ENCODE peak calls at places on chromosome 5, in eight cellular contexts. V is ascending aorta, Y is heart left ventricle, P is heart right ventricle, R is GM23338, W is cardiac fibroblast, G is transverse colon, E is brain microvascular endothelial cell. D is an unnamed sample.

GRCh38 chr5:91794856-91795548 is 411.9 kb upstream of the ARRDC3 start:
- DNase-seq in G (no peak), E (peak), V (no peak), Y (no peak), P (no peak), R (no peak), W (peak), D (no peak)

GRCh38 chr5:72441861-72442540 is 65.2 kb downstream of the ZNF366 start:
- DNase-seq in P (no peak), E (peak), Y (no peak), V (peak), R (no peak), G (no peak), W (peak), D (no peak)

GRCh38 chr5:158940977-158941376 is 158.7 kb downstream of the EBF1 start:
- DNase-seq in P (no peak), V (no peak), R (no peak), E (no peak), Y (no peak), W (no peak), G (no peak), D (no peak)

GRCh38 chr5:54742417-54742889 is 224.9 kb downstream of the SNX18 start:
- DNase-seq in W (peak), Y (peak), G (peak), R (peak), P (peak), E (no peak), V (no peak), D (peak)

GRCh38 chr5:7392401-7393024 is 3.4 kb upstream of the ADCY2 start:
- DNase-seq in R (peak), E (no peak), W (peak), Y (no peak), G (no peak), P (no peak), V (no peak), D (no peak)

GRCh38 chr5:81631124-81631523 is 119.8 kb downstream of the SSBP2 start:
- DNase-seq in P (no peak), R (no peak), V (no peak), W (no peak), Y (no peak), E (no peak), G (peak), D (no peak)

GRCh38 chr5:65076251-65076869 is 307.6 kb downstream of the CWC27 start:
- DNase-seq in R (peak), E (peak), P (peak), G (peak), Y (peak), W (peak), V (peak), D (peak)

GRCh38 chr5:141382469-141383294 is at the start of gene PCDHGA7:
- DNase-seq in G (no peak), E (peak), P (no peak), V (no peak), Y (no peak), W (peak), R (no peak), D (no peak)

GRCh38 chr5:179734536-179735164 is 2.0 kb downstream of the MAML1 start:
- DNase-seq in G (no peak), P (no peak), V (peak), W (no peak), E (no peak), R (no peak), Y (no peak), D (no peak)

GRCh38 chr5:42944989-42945388 is 95.1 kb downstream of the ANXA2R start:
- DNase-seq in E (peak), Y (no peak), V (no peak), R (no peak), P (no peak), G (no peak), W (peak), D (no peak)

GRCh38 chr5:159106193-159106568 is 6.5 kb upstream of the EBF1 start:
- DNase-seq in W (no peak), Y (no peak), V (no peak), E (no peak), G (no peak), R (no peak), P (no peak), D (no peak)

GRCh38 chr5:103218164-103218563 is 40.4 kb upstream of the MACIR start:
- DNase-seq in E (peak), V (no peak), Y (no peak), R (no peak), P (no peak), W (peak), G (no peak), D (no peak)

GRCh38 chr5:22293147-22293546 is 560.0 kb downstream of the CDH12 start:
- DNase-seq in G (no peak), V (no peak), P (no peak), W (no peak), E (no peak), R (no peak), Y (no peak), D (no peak)

GRCh38 chr5:10485897-10486296 is 44.2 kb downstream of the ROPN1L start:
- DNase-seq in Y (no peak), E (no peak), P (no peak), R (no peak), V (no peak), W (no peak), G (no peak), D (no peak)

GRCh38 chr5:168611163-168611562 is 32.0 kb upstream of the PANK3 start:
- DNase-seq in V (no peak), R (peak), W (peak), P (no peak), G (no peak), Y (no peak), E (peak), D (no peak)

GRCh38 chr5:72938206-72938605 is 17.6 kb upstream of the FCHO2 start:
- DNase-seq in R (no peak), Y (no peak), P (peak), E (no peak), G (no peak), W (peak), V (no peak), D (no peak)

GRCh38 chr5:162721125-162721524 is 653.6 kb downstream of the GABRG2 start:
- DNase-seq in Y (no peak), P (no peak), R (no peak), G (no peak), E (no peak), W (no peak), V (no peak), D (no peak)

GRCh38 chr5:102433473-102433872 is 65.3 kb downstream of the SLCO6A1 start:
- DNase-seq in Y (no peak), W (no peak), V (no peak), G (no peak), P (no peak), E (no peak), R (no peak), D (no peak)

GRCh38 chr5:76953551-76954382 is 922 bp downstream of the CRHBP start:
- DNase-seq in W (peak), E (no peak), R (peak), G (no peak), P (no peak), V (no peak), Y (no peak), D (no peak)

GRCh38 chr5:109689740-109690455 is at the start of gene MAN2A1:
- DNase-seq in Y (peak), R (peak), W (peak), V (peak), E (peak), P (peak), G (peak), D (peak)

GRCh38 chr5:127922603-127923002 is 161.0 kb upstream of the SLC12A2 start:
- DNase-seq in V (no peak), R (no peak), G (no peak), P (no peak), E (no peak), Y (no peak), W (no peak), D (no peak)

GRCh38 chr5:98109561-98110006 is 663.9 kb upstream of the RGMB start:
- DNase-seq in W (peak), Y (no peak), R (no peak), G (no peak), E (peak), P (no peak), V (no peak), D (no peak)

GRCh38 chr5:178293400-178293799 is 60.8 kb upstream of the PHYKPL start:
- DNase-seq in W (no peak), P (no peak), Y (no peak), G (no peak), V (no peak), R (no peak), E (no peak), D (no peak)

GRCh38 chr5:137933491-137933911 is 44.2 kb downstream of the PKD2L2 start:
- DNase-seq in V (no peak), E (no peak), R (no peak), Y (no peak), G (no peak), P (no peak), W (peak), D (no peak)

GRCh38 chr5:28516657-28517175 is 1478.3 kb upstream of the CDH9 start:
- DNase-seq in Y (no peak), E (peak), P (no peak), W (no peak), V (no peak), R (no peak), G (no peak), D (no peak)

GRCh38 chr5:170225326-170226137 is 7.3 kb upstream of the C5orf58 start:
- DNase-seq in W (peak), P (peak), R (peak), G (peak), E (peak), V (peak), Y (peak), D (peak)

GRCh38 chr5:135468086-135468485 is 15.9 kb upstream of the TIFAB start:
- DNase-seq in V (no peak), W (no peak), P (no peak), Y (no peak), E (no peak), R (no peak), G (no peak), D (no peak)

GRCh38 chr5:150078802-150079654 is 7.3 kb downstream of the CSF1R start:
- DNase-seq in V (peak), R (no peak), Y (no peak), G (no peak), E (no peak), P (no peak), W (no peak), D (no peak)

GRCh38 chr5:39203951-39204350 is 15.4 kb downstream of the FYB1 start:
- DNase-seq in P (no peak), W (no peak), E (no peak), R (no peak), Y (no peak), V (no peak), G (no peak), D (no peak)

GRCh38 chr5:111223790-111224560 is at the start of gene CAMK4:
- DNase-seq in W (peak), P (peak), V (peak), Y (peak), R (peak), E (peak), G (peak), D (peak)

GRCh38 chr5:159047081-159047480 is 52.6 kb downstream of the EBF1 start:
- DNase-seq in W (peak), R (no peak), V (no peak), G (no peak), P (no peak), Y (no peak), E (peak), D (no peak)

GRCh38 chr5:179258001-179258921 is 87.0 kb downstream of the ADAMTS2 start:
- DNase-seq in V (peak), R (no peak), G (peak), W (no peak), Y (peak), P (no peak), E (no peak), D (no peak)

GRCh38 chr5:2741946-2742345 is 9.5 kb downstream of the IRX2 start:
- DNase-seq in E (no peak), R (no peak), G (no peak), V (no peak), W (no peak), P (no peak), Y (no peak), D (no peak)

GRCh38 chr5:169100735-169101075 is 200.2 kb downstream of the SLIT3 start:
- DNase-seq in G (no peak), V (peak), P (no peak), R (no peak), E (peak), Y (no peak), W (peak), D (no peak)

GRCh38 chr5:89930591-89931383 is 478.8 kb downstream of the CETN3 start:
- DNase-seq in P (no peak), Y (no peak), E (peak), G (no peak), W (peak), R (no peak), V (no peak), D (no peak)

GRCh38 chr5:169763437-169764301 is 126.6 kb downstream of the DOCK2 start:
- DNase-seq in G (no peak), R (no peak), Y (no peak), W (no peak), P (no peak), V (no peak), E (no peak), D (no peak)

DNA sequence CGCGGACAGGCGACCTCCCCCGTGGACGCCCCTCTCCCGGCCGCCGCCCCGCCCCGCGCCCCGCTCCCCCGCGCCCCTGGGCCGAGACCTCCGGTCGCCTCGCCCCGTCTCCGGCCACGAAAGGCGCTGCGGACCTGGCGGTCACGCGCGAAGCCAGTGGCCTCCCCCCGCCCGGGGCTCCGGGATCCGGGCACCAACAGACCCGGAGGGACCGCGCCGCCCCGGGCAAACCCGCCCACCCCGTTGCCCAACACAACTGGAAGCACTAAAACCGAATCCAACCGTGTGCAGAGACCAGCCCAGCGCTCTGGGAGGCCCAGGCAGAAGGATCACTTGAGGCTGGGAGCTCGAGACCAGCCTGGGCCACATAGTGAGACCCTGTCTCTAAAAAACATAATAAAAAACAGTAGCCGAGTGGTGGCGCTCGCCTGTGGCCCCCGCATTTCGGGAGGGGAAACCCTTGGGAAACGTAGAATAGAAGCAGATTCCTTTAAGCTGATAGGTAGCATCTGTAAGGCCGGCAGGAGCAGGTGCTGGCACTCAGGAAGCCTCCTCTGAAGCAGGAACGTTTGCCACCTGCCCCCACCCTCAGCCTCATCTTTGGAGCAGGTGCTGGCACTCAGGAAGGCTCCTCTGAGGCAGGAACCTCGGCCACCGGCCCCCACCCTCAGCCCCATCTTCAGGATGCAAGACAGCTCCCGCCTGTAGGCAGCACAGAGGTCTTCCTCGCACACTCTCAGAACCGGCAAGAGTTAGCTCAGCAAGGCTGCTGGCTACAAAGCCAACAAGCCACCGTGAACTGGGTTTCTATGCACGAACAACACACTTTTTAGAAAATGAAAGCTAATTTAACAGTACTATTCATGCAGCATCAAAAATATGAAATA is 4.6 kb upstream of the SLC9A3 start:
- DNase-seq in E (no peak), V (no peak), W (no peak), G (no peak), R (peak), P (no peak), Y (peak), D (no peak)
- H3K4me3 ChIP-seq in E (no peak), V (no peak), W (no peak), G (no peak), R (peak), P (no peak), Y (no peak), D (no peak)

GRCh38 chr5:157267766-157268480 is 2.0 kb downstream of the CYFIP2 start:
- DNase-seq in Y (peak), G (no peak), P (peak), V (no peak), R (no peak), W (no peak), E (no peak), D (no peak)
- TF ChIP-seq CTCF in Y (peak), G (no peak), P (peak), V (no peak), R (no peak), W (no peak), E (peak), D (no peak)

GRCh38 chr5:108373426-108373825 is 8.5 kb downstream of the FBXL17 start:
- DNase-seq in R (no peak), P (no peak), V (no peak), E (no peak), Y (no peak), W (no peak), G (no peak), D (no peak)
- H3K4me3 ChIP-seq in R (no peak), P (no peak), V (no peak), E (no peak), Y (no peak), W (no peak), G (no peak), D (no peak)

GRCh38 chr5:176697929-176698520 is 50.7 kb downstream of the TSPAN17 start:
- DNase-seq in P (no peak), W (no peak), R (peak), V (no peak), G (no peak), Y (peak), E (no peak), D (no peak)

GRCh38 chr5:176695073-176695472 is 47.8 kb downstream of the TSPAN17 start:
- DNase-seq in G (no peak), E (no peak), V (no peak), P (no peak), R (no peak), W (no peak), Y (peak), D (no peak)

GRCh38 chr5:176700239-176700847 is 53.1 kb downstream of the TSPAN17 start:
- DNase-seq in W (peak), P (no peak), V (no peak), Y (peak), E (no peak), G (no peak), R (peak), D (no peak)

GRCh38 chr5:176694631-176695030 is 47.3 kb downstream of the TSPAN17 start:
- DNase-seq in E (no peak), Y (peak), P (no peak), W (no peak), G (no peak), V (no peak), R (no peak), D (no peak)

GRCh38 chr5:176697267-176697928 is 50.1 kb downstream of the TSPAN17 start:
- DNase-seq in P (no peak), V (no peak), R (peak), E (no peak), W (no peak), G (no peak), Y (peak), D (no peak)
- TF ChIP-seq CTCF in P (no peak), V (no peak), R (no peak), E (no peak), W (no peak), G (no peak), Y (no peak), D (no peak)

GRCh38 chr5:151174612-151175101 is 17.1 kb upstream of the ANXA6 start:
- DNase-seq in W (no peak), E (no peak), P (no peak), R (peak), G (no peak), Y (peak), V (no peak), D (no peak)
- H3K4me3 ChIP-seq in W (no peak), E (no peak), P (no peak), R (no peak), G (no peak), Y (no peak), V (peak), D (no peak)

GRCh38 chr5:24646915-24647314 is 2.1 kb upstream of the CDH10 start:
- DNase-seq in W (no peak), P (no peak), G (no peak), V (no peak), R (no peak), E (no peak), Y (no peak), D (no peak)

GRCh38 chr5:24643255-24643654 is 1.5 kb downstream of the CDH10 start:
- DNase-seq in G (no peak), P (no peak), Y (no peak), R (no peak), V (no peak), W (no peak), E (no peak), D (no peak)

GRCh38 chr5:24643880-24644279 is 898 bp downstream of the CDH10 start:
- DNase-seq in P (no peak), V (no peak), Y (no peak), G (no peak), R (no peak), E (no peak), W (no peak), D (no peak)

GRCh38 chr5:24644757-24645156 is at the start of gene CDH10:
- DNase-seq in Y (no peak), V (no peak), W (peak), E (no peak), P (no peak), R (peak), G (no peak), D (no peak)

DNA sequence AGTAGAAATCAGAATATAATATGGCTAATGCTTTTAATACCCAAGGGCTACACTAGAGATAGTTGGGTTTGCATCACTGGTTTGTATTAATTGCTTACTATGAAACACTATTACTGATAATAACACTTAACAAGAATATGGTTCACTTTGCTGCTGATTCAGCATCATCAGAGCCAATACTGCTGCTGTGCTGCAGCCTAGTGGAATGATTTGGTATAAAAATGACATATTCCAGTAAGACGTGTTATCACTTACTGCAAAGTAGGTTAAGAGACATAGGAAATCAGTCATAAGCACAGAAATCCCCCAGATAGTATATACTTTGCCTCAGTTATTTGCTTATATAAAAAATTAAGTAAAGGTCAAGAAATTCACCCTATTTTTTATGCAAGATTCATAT is 2.8 kb downstream of the CDH10 start:
- DNase-seq in W (peak), P (no peak), G (no peak), R (peak), Y (no peak), E (peak), V (no peak), D (no peak)
- TF ChIP-seq CTCF in W (peak), P (peak), G (peak), R (peak), Y (no peak), E (peak), V (no peak), D (peak)

GRCh38 chr5:173668245-173668800 is 51.9 kb upstream of the BOD1 start:
- DNase-seq in V (peak), P (no peak), G (no peak), Y (no peak), W (no peak), R (no peak), E (no peak), D (no peak)
- H3K4me3 ChIP-seq in V (no peak), P (no peak), G (no peak), Y (no peak), W (no peak), R (no peak), E (no peak), D (no peak)

GRCh38 chr5:133340822-133341221 is 271.5 kb downstream of the FSTL4 start:
- DNase-seq in G (no peak), W (no peak), Y (no peak), R (peak), P (no peak), E (no peak), V (no peak), D (no peak)

GRCh38 chr5:133341296-133341695 is 271.0 kb downstream of the FSTL4 start:
- DNase-seq in Y (no peak), W (no peak), P (no peak), G (no peak), R (no peak), E (no peak), V (no peak), D (no peak)

GRCh38 chr5:133338504-133339355 is 273.6 kb downstream of the FSTL4 start:
- DNase-seq in W (no peak), R (no peak), V (no peak), Y (no peak), E (no peak), P (no peak), G (no peak), D (no peak)

GRCh38 chr5:133341915-133342710 is 270.2 kb downstream of the FSTL4 start:
- DNase-seq in W (no peak), E (no peak), G (no peak), R (peak), V (no peak), Y (no peak), P (no peak), D (no peak)

GRCh38 chr5:133340002-133340755 is 272.2 kb downstream of the FSTL4 start:
- DNase-seq in W (no peak), G (no peak), E (no peak), P (no peak), V (no peak), R (no peak), Y (no peak), D (no peak)
- TF ChIP-seq CTCF in W (no peak), G (no peak), E (no peak), P (no peak), V (no peak), R (no peak), Y (no peak), D (no peak)

D was measured in pancreas.